ENCODE peak calls at places on chromosomes 4 and X, in six cellular contexts. V is AG08395, Q is T-helper 1 cell, B is NCI-H774, A is nucleus accumbens, S is NCI-H748 treated with DMSO at 0.1 percent for 48 hours. E is an unnamed sample.

GRCh38 chr4:6121276-6121850 is 79.0 kb downstream of the JAKMIP1 start:
- DNase-seq in Q (no peak), A (no peak), B (no peak), S (no peak), V (no peak), E (no peak)

GRCh38 chr4:8540991-8541390 is 39.2 kb upstream of the GPR78 start:
- DNase-seq in A (no peak), Q (no peak), B (no peak), S (no peak), V (no peak), E (no peak)

GRCh38 chrX:72086995-72087394 is 44.7 kb downstream of the RTL5 start:
- DNase-seq in V (no peak), B (no peak), A (no peak), Q (no peak), S (no peak), E (no peak)

GRCh38 chrX:114201622-114202021 is 382.3 kb upstream of the HTR2C start:
- DNase-seq in B (no peak), Q (no peak), V (no peak), S (no peak), A (no peak), E (no peak)

GRCh38 chrX:17616936-17617335 is 120.4 kb upstream of the SCML1 start:
- DNase-seq in Q (no peak), S (peak; percentile 81), A (no peak), V (no peak), B (peak; percentile 28), E (no peak)

GRCh38 chrX:11724122-11725017 is 33.7 kb upstream of the MSL3 start:
- DNase-seq in B (no peak), A (no peak), S (no peak), V (peak; percentile 44), Q (no peak), E (peak; percentile 30)

GRCh38 chr4:113049421-113050355 is at the start of gene ANK2:
- DNase-seq in B (peak; percentile 54), Q (no peak), A (peak; percentile 55), V (no peak), S (peak; percentile 93), E (peak; percentile 6)

GRCh38 chrX:23902419-23902818 is 5.3 kb downstream of the APOO start:
- DNase-seq in V (peak; percentile 60), A (no peak), B (peak; percentile 27), Q (no peak), S (peak; percentile 66), E (peak; percentile 62)